ENCODE peak calls at places on chromosome 1, in four cellular contexts. P, H, S and I are unnamed samples.

GRCh38 chr1:107401704-107402103 is 260.9 kb downstream of the NTNG1 start:
- DNase-seq in S (no peak), P (no peak), H (no peak), I (no peak)

GRCh38 chr1:14878951-14879350 is 274.6 kb upstream of the TMEM51 start:
- DNase-seq in P (no peak), H (no peak), S (no peak), I (no peak)

GRCh38 chr1:240499012-240499411 is 112.9 kb downstream of the GREM2 start:
- DNase-seq in P (no peak), S (no peak), H (peak), I (no peak)

GRCh38 chr1:244046907-244047738 is 4.0 kb upstream of the ZBTB18 start:
- DNase-seq in S (no peak), P (no peak), H (peak), I (no peak)

GRCh38 chr1:108121361-108122143 is 78.6 kb downstream of the SLC25A24 start:
- DNase-seq in S (no peak), P (peak), H (no peak), I (no peak)

GRCh38 chr1:55876276-55877060 is 661.3 kb upstream of the USP24 start:
- DNase-seq in P (peak), S (no peak), H (no peak), I (no peak)

GRCh38 chr1:33338495-33339211 is 17.8 kb upstream of the A3GALT2 start:
- DNase-seq in H (no peak), S (peak), P (peak), I (peak)

GRCh38 chr1:37811027-37811655 is 3.1 kb upstream of the YRDC start:
- DNase-seq in S (peak), H (peak), P (peak), I (peak)

GRCh38 chr1:240031414-240031813 is 60.3 kb upstream of the FMN2 start:
- DNase-seq in P (no peak), H (peak), S (no peak), I (no peak)

GRCh38 chr1:17167041-17167782 is 37.7 kb upstream of the PADI1 start:
- DNase-seq in P (no peak), H (no peak), S (no peak), I (no peak)